ENCODE peak calls at places on chromosomes 6 and 20, in ten cellular contexts. O, I, D, B, E, Y, G, K, R and N are unnamed samples.
A peak's percentile ranks its signal among the peaks of the same experiment; 100 is the strongest.

GRCh38 chr6:71072508-71072907 is 115.6 kb upstream of the B3GAT2 start:
- DNase-seq in O (no peak), I (no peak), D (no peak), B (no peak), E (no peak), Y (no peak), G (no peak), K (no peak), R (no peak), N (no peak)

GRCh38 chr6:135129139-135129867 is 51.8 kb upstream of the MYB start:
- DNase-seq in O (no peak), I (no peak), D (no peak), B (no peak), E (no peak), Y (no peak), G (no peak), K (no peak), R (no peak), N (peak; percentile 19)

GRCh38 chr20:56604690-56605089 is 24.4 kb upstream of the TFAP2C start:
- DNase-seq in O (no peak), I (no peak), D (no peak), B (no peak), E (no peak), Y (no peak), G (no peak), K (no peak), R (no peak), N (peak; percentile 67)

GRCh38 chr20:63124092-63124781 is 91.7 kb downstream of the YTHDF1 start:
- DNase-seq in O (no peak), I (peak; percentile 35), D (peak; percentile 7), B (no peak), E (peak; percentile 34), Y (peak; percentile 51), G (peak; percentile 23), K (no peak), R (no peak), N (no peak)

GRCh38 chr6:56329296-56330050 is 82.1 kb upstream of the COL21A1 start:
- DNase-seq in O (no peak), I (no peak), D (no peak), B (no peak), E (no peak), Y (no peak), G (no peak), K (no peak), R (no peak), N (no peak)

GRCh38 chr20:1888796-1889463 is 6.3 kb upstream of the SIRPA start:
- DNase-seq in O (no peak), I (peak; percentile 66), D (no peak), B (no peak), E (peak; percentile 84), Y (no peak), G (peak; percentile 67), K (no peak), R (no peak), N (no peak)

GRCh38 chr20:62539208-62539607 is 63.4 kb upstream of the GATA5 start:
- DNase-seq in O (no peak), I (no peak), D (no peak), B (no peak), E (no peak), Y (no peak), G (no peak), K (no peak), R (no peak), N (no peak)

GRCh38 chr6:162708971-162709370 is 18.6 kb downstream of the PRKN start:
- DNase-seq in O (no peak), I (no peak), D (no peak), B (no peak), E (no peak), Y (no peak), G (no peak), K (no peak), R (no peak), N (no peak)

GRCh38 chr6:125835221-125835744 is 44.5 kb downstream of the NCOA7 start:
- DNase-seq in O (no peak), I (no peak), D (no peak), B (no peak), E (no peak), Y (no peak), G (no peak), K (no peak), R (no peak), N (no peak)

GRCh38 chr6:165660881-165661415 is 2.1 kb downstream of the PDE10A start:
- DNase-seq in O (no peak), I (peak; percentile 70), D (peak; percentile 56), B (no peak), E (no peak), Y (no peak), G (no peak), K (no peak), R (no peak), N (no peak)

GRCh38 chr6:170453586-170454511 is 99.3 kb downstream of the PSMB1 start:
- DNase-seq in O (no peak), I (peak; percentile 42), D (no peak), B (no peak), E (peak; percentile 51), Y (no peak), G (no peak), K (no peak), R (no peak), N (no peak)

GRCh38 chr6:33758807-33759206 is 12.1 kb upstream of the IP6K3 start:
- DNase-seq in O (no peak), I (no peak), D (no peak), B (no peak), E (no peak), Y (no peak), G (no peak), K (no peak), R (peak; percentile 80), N (peak; percentile 97)

GRCh38 chr6:84791233-84791632 is 26.8 kb upstream of the TBX18 start:
- DNase-seq in O (no peak), I (no peak), D (no peak), B (no peak), E (no peak), Y (no peak), G (no peak), K (no peak), R (no peak), N (no peak)

GRCh38 chr20:44993343-44993742 is 27.0 kb downstream of the STK4 start:
- DNase-seq in O (no peak), I (no peak), D (no peak), B (no peak), E (no peak), Y (no peak), G (no peak), K (no peak), R (no peak), N (no peak)

GRCh38 chr20:44990425-44990824 is 24.1 kb downstream of the STK4 start:
- DNase-seq in O (no peak), I (no peak), D (no peak), B (no peak), E (no peak), Y (no peak), G (no peak), K (no peak), R (no peak), N (no peak)

GRCh38 chr20:44988772-44989171 is 22.5 kb downstream of the STK4 start:
- DNase-seq in O (no peak), I (no peak), D (no peak), B (no peak), E (no peak), Y (no peak), G (no peak), K (no peak), R (no peak), N (no peak)

DNA sequence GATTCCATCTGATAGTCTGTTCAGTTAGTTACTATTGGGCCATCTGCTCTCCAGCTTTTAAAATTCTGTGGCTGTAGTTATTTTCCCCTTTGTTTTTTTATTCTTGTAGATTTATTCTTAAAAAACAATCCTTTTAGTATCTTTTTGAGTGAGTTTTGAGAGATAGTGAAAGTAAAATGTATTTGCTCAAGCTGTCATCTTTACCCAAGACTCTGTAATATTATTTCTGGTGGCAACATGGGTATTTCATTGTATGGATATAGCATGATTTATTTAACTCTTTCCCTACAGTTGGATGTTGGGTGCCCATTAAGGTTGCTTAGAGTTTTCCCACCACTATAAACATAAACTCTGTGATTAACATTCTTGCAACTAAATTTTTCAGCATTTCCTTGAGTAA is 24.6 kb downstream of the STK4 start:
- DNase-seq in O (no peak), I (no peak), D (no peak), B (no peak), E (no peak), Y (no peak), G (no peak), K (no peak), R (no peak), N (no peak)
- H3K4me3 ChIP-seq in O (peak overlapping the region; percentile 24), I (no peak overlapping the region), D (peak overlapping the region; percentile 10), B (no peak overlapping the region), E (peak overlapping the region; percentile 47), Y (peak overlapping the region; percentile 20), G (peak overlapping the region; percentile 30), K (no peak overlapping the region), R (no peak overlapping the region), N (no peak overlapping the region)

GRCh38 chr6:128952902-128953301 is 70.0 kb downstream of the LAMA2 start:
- DNase-seq in O (no peak), I (no peak), D (no peak), B (no peak), E (no peak), Y (no peak), G (no peak), K (no peak), R (no peak), N (no peak)

GRCh38 chr6:128954308-128955043 is 71.5 kb downstream of the LAMA2 start:
- DNase-seq in O (no peak), I (no peak), D (no peak), B (no peak), E (no peak), Y (no peak), G (no peak), K (no peak), R (no peak), N (no peak)

GRCh38 chr6:128950864-128951263 is 67.9 kb downstream of the LAMA2 start:
- DNase-seq in O (no peak), I (no peak), D (no peak), B (no peak), E (no peak), Y (no peak), G (no peak), K (no peak), R (no peak), N (no peak)
- TF ChIP-seq CTCF in O (no peak), I (no peak), D (no peak), B (no peak), E (no peak), Y (no peak), G (no peak), K (no peak), R (no peak), N (no peak)

GRCh38 chr6:167000759-167001158 is 1.6 kb downstream of the CEP43 start:
- DNase-seq in O (no peak), I (no peak), D (no peak), B (no peak), E (no peak), Y (no peak), G (no peak), K (no peak), R (no peak), N (no peak)
- H3K4me3 ChIP-seq in O (no peak overlapping the region), I (peak overlapping the region; percentile 92), D (no peak overlapping the region), B (no peak overlapping the region), E (peak overlapping the region; percentile 95), Y (no peak overlapping the region), G (no peak overlapping the region), K (peak overlapping the region; percentile 95), R (no peak overlapping the region), N (peak overlapping the region; percentile 21)

DNA sequence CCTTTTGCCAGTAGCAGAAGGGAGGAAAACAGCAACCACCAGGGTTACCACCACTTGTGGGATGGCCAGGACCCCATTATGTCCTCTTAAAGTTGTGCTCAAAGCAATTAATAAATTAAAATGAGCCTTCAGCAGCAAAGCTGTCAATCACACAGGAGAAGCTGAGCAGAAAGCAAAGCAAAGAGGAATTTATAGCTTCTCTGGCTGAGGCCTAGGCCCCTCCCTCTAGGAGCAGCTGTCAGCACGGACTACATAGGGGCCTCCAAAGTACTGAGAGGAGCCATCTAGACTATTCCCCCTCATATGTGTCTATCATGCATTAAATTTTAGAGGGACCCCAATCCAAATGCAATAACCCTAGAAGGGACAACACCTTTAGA is 6.4 kb downstream of the CCND3 start:
- DNase-seq in O (no peak), I (no peak), D (no peak), B (no peak), E (no peak), Y (no peak), G (no peak), K (no peak), R (no peak), N (no peak)
- TF ChIP-seq CTCF in O (no peak), I (no peak), D (no peak), B (no peak), E (no peak), Y (no peak), G (no peak), K (no peak), R (no peak), N (no peak)